ENCODE peak calls at places on chromosomes 4 and X, in six cellular contexts. I, T, Y, J, A and M are unnamed samples.

GRCh38 chr4:30667919-30668318 is 52.2 kb upstream of the PCDH7 start:
- DNase-seq in I (no peak), T (no peak), Y (no peak), J (no peak), A (no peak), M (no peak)

GRCh38 chr4:109982521-109982920 is 69.8 kb downstream of the EGF start:
- DNase-seq in I (no peak), T (no peak), Y (no peak), J (no peak), A (no peak), M (no peak)

GRCh38 chr4:83639849-83640493 is 104.1 kb downstream of the GPAT3 start:
- DNase-seq in I (no peak), T (peak; percentile 68), Y (peak; percentile 69), J (peak; percentile 73), A (peak; percentile 13), M (peak; percentile 81)

GRCh38 chr4:82639947-82640346 is 78.2 kb upstream of the TMEM150C start:
- DNase-seq in I (no peak), T (peak; percentile 16), Y (no peak), J (no peak), A (no peak), M (no peak)

GRCh38 chr4:67714248-67714583 is 13.3 kb upstream of the UBA6 start:
- DNase-seq in I (no peak), T (no peak), Y (no peak), J (no peak), A (no peak), M (no peak)

GRCh38 chr4:22616516-22616915 is 76.2 kb upstream of the GBA3 start:
- DNase-seq in I (no peak), T (no peak), Y (no peak), J (no peak), A (no peak), M (no peak)

GRCh38 chr4:184598753-184599491 is 50.3 kb downstream of the CASP3 start:
- DNase-seq in I (no peak), T (no peak), Y (no peak), J (no peak), A (no peak), M (no peak)

GRCh38 chrX:132488819-132489255 is at the start of gene MBNL3:
- DNase-seq in I (peak; percentile 77), T (peak; percentile 21), Y (peak; percentile 76), J (peak; percentile 90), A (peak; percentile 81), M (peak; percentile 35)

GRCh38 chr4:92952426-92952825 is 648.7 kb downstream of the GRID2 start:
- DNase-seq in I (no peak), T (no peak), Y (no peak), J (no peak), A (no peak), M (no peak)

GRCh38 chr4:101178731-101179130 is 168.6 kb downstream of the PPP3CA start:
- DNase-seq in I (no peak), T (no peak), Y (no peak), J (no peak), A (no peak), M (peak; percentile 69)

GRCh38 chr4:138225477-138225876 is 16.7 kb downstream of the SLC7A11 start:
- DNase-seq in I (no peak), T (no peak), Y (no peak), J (no peak), A (no peak), M (peak; percentile 32)

GRCh38 chrX:13010546-13010945 is 33.9 kb downstream of the FAM9C start:
- DNase-seq in I (no peak), T (no peak), Y (no peak), J (no peak), A (no peak), M (no peak)

GRCh38 chr4:15320116-15320515 is 107.7 kb upstream of the C1QTNF7 start:
- DNase-seq in I (no peak), T (no peak), Y (no peak), J (no peak), A (no peak), M (no peak)

GRCh38 chrX:50747471-50747900 is 66.5 kb downstream of the SHROOM4 start:
- DNase-seq in I (no peak), T (no peak), Y (peak; percentile 66), J (peak; percentile 4), A (no peak), M (peak; percentile 30)

GRCh38 chr4:6391852-6392188 is 80.6 kb downstream of the PPP2R2C start:
- DNase-seq in I (no peak), T (no peak), Y (no peak), J (no peak), A (no peak), M (no peak)

GRCh38 chr4:3700223-3700622 is 66.0 kb upstream of the ADRA2C start:
- DNase-seq in I (peak; percentile 24), T (no peak), Y (no peak), J (no peak), A (no peak), M (no peak)

GRCh38 chr4:128162434-128162833 is 101.3 kb downstream of the LARP1B start:
- DNase-seq in I (no peak), T (no peak), Y (no peak), J (no peak), A (no peak), M (peak; percentile 3)

GRCh38 chr4:1176398-1177273 is 4.3 kb upstream of the SPON2 start:
- DNase-seq in I (no peak), T (no peak), Y (no peak), J (no peak), A (no peak), M (no peak)

GRCh38 chr4:1175635-1176229 is 3.3 kb upstream of the SPON2 start:
- DNase-seq in I (no peak), T (no peak), Y (no peak), J (no peak), A (no peak), M (no peak)

GRCh38 chr4:1172971-1173757 is 781 bp upstream of the SPON2 start:
- DNase-seq in I (no peak), T (no peak), Y (no peak), J (no peak), A (no peak), M (peak; percentile 93)

GRCh38 chr4:1177274-1178141 is 5.1 kb upstream of the SPON2 start:
- DNase-seq in I (no peak), T (peak; percentile 63), Y (no peak), J (no peak), A (no peak), M (peak; percentile 70)

GRCh38 chr4:1174941-1175634 is 2.7 kb upstream of the SPON2 start:
- DNase-seq in I (no peak), T (no peak), Y (no peak), J (no peak), A (no peak), M (no peak)
- TF ChIP-seq CTCF in I (no peak), T (no peak), Y (no peak), J (no peak), A (no peak), M (no peak)

DNA sequence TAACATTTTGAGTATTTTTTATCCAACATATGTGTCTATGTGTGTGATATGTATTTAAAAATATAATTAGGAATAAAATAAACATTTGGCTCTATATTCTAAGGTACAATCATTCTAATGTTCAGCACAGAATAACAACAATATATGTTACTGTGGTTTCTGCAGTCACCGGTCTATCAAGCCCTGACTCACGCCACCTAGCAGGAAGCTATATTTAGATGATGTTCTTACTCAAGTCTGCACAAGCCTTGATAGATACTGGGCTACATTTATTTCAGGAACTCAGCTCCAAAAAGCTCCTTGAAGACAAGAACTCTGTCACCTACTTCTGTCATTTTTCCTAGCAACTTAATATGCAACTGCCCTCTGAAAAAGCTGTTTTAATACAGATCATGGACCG is 152.0 kb upstream of the FTHL17 start:
- DNase-seq in I (no peak), T (no peak), Y (no peak), J (peak; percentile 44), A (peak; percentile 33), M (peak; percentile 59)
- H3K4me3 ChIP-seq in I (no peak overlapping the region), T (no peak overlapping the region), Y (no peak overlapping the region), J (no peak overlapping the region), A (no peak overlapping the region), M (no peak overlapping the region)

DNA sequence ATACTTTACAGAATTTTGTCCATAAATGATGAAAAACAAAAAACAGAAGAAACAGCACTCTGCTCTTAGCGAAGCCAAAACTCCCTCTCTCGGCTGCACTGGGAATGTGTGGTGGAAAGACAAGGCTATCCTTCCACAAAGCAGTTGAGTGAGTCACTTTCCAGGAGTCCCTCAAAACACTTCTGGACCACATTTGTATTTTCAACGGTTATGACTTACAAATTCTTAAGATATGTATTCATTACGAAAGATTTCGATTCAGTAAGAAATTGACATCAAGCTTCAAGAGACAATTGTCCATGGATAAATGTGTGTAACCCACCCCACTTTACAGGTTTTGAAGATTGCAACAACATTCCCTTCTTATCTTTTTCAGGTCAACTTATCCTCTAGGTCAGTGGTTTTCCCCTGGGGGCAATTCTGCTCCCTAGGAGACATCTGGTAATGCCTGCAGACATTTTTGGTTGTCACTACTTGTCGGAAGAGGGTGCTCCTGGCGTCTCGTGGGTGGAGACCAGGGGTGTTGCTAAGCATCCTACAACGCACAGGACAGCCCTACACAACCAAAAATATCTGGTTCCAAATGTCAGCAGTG is 66.7 kb upstream of the MTNR1A start:
- DNase-seq in I (no peak), T (no peak), Y (no peak), J (no peak), A (no peak), M (peak; percentile 90)
- TF ChIP-seq CTCF in I (no peak), T (peak; percentile 36), Y (no peak), J (no peak), A (no peak), M (peak; percentile 71)

GRCh38 chr4:793941-794621 is 31.8 kb downstream of the CPLX1 start:
- DNase-seq in I (peak; percentile 14), T (no peak), Y (no peak), J (peak; percentile 92), A (peak; percentile 75), M (no peak)

GRCh38 chr4:793109-793861 is 32.6 kb downstream of the CPLX1 start:
- DNase-seq in I (peak; percentile 31), T (no peak), Y (no peak), J (peak; percentile 52), A (no peak), M (no peak)

GRCh38 chr4:796206-796605 is 29.7 kb downstream of the CPLX1 start:
- DNase-seq in I (peak; percentile 10), T (no peak), Y (no peak), J (no peak), A (no peak), M (no peak)

GRCh38 chr4:795726-796119 is 30.2 kb downstream of the CPLX1 start:
- DNase-seq in I (peak; percentile 18), T (no peak), Y (no peak), J (no peak), A (no peak), M (no peak)

DNA sequence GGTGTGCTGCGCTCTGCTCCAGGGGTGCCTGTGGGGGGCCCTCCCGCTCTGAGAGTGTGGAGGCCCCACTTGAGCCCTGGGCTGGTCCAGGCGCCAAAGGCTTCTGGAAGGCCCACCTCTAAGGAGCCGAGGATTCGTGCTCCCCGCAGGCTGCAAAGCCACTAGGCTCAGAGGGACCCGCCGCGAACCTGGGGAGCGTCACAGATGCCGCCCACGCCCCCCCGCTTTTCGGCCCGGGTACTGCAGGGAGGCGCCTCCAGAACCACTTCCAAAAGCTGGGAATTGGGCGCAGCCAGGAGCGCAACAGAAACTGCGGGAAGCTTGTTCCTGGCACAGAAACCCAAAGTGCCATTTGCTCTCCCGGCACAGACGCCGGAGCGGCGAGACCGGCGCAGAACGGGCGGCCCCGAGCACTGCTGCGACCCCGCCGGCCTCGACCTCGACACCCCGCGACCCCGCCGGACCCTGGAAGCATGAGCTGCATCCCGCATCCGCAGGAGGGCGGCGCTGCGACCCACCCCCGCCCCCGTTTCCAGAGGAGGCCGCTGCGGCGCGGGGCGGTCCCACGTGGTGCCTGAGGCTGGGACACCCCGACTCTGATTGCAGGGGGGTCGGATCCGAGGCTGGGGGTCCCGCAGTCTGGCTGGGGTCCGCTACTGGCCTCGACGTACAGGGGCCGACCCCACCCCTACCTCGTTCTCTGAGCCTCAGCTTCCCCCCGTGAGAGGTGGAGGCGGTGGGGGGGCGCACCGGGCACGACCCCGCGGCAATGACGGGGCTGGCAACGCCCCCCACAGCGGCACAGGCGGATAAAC is 30.8 kb downstream of the CPLX1 start:
- DNase-seq in I (peak; percentile 38), T (no peak), Y (no peak), J (peak; percentile 14), A (no peak), M (no peak)
- H3K4me3 ChIP-seq in I (peak overlapping the region; percentile 32), T (peak overlapping the region; percentile 13), Y (peak overlapping the region; percentile 42), J (peak overlapping the region; percentile 54), A (no peak overlapping the region), M (no peak overlapping the region)